ENCODE peak calls at places on chromosomes 4 and X, in eight cellular contexts. Q is MM.1S, S is AG10803, A is heart left ventricle, O is epithelial cell of esophagus, K is transverse colon, I is IMR-90, L is Calu3. F is an unnamed sample.

GRCh38 chr4:3530663-3531254 is 1.5 kb downstream of the LRPAP1 start:
- DNase-seq in Q (no peak), S (no peak), A (peak; percentile 57), O (no peak), K (no peak), I (no peak), L (no peak), F (peak; percentile 81)

GRCh38 chrX:104205548-104205947 is 39.3 kb downstream of the FAM199X start:
- DNase-seq in Q (no peak), S (no peak), A (no peak), O (no peak), K (no peak), I (no peak), L (no peak), F (no peak)

GRCh38 chrX:124343016-124343415 is 3.3 kb upstream of the SH2D1A start:
- DNase-seq in Q (no peak), S (no peak), A (no peak), O (no peak), K (no peak), I (no peak), L (no peak), F (no peak)

GRCh38 chrX:1502241-1502640 is 34.7 kb downstream of the P2RY8 start:
- DNase-seq in Q (no peak), S (no peak), A (no peak), O (no peak), K (peak; percentile 44), I (no peak), L (no peak), F (peak; percentile 93)

GRCh38 chrX:123728001-123728400 is 4.9 kb downstream of the THOC2 start:
- DNase-seq in Q (no peak), S (no peak), A (no peak), O (no peak), K (no peak), I (no peak), L (no peak), F (no peak)

GRCh38 chrX:363621-364375 is 22.9 kb downstream of the PPP2R3B start:
- DNase-seq in Q (no peak), S (no peak), A (peak; percentile 21), O (no peak), K (no peak), I (no peak), L (no peak), F (peak; percentile 56)

GRCh38 chr4:124276461-124276860 is 436.1 kb downstream of the ANKRD50 start:
- DNase-seq in Q (no peak), S (no peak), A (no peak), O (no peak), K (no peak), I (peak; percentile 24), L (no peak), F (no peak)

GRCh38 chr4:1201851-1202525 is 29.6 kb upstream of the SPON2 start:
- DNase-seq in Q (no peak), S (peak; percentile 88), A (peak; percentile 58), O (no peak), K (peak; percentile 83), I (peak; percentile 95), L (no peak), F (peak; percentile 92)

GRCh38 chrX:135985974-135986312 is 708 bp downstream of the SLC9A6 start:
- DNase-seq in Q (no peak), S (no peak), A (no peak), O (no peak), K (no peak), I (no peak), L (no peak), F (no peak)

GRCh38 chrX:137519459-137519858 is 46.5 kb upstream of the ZIC3 start:
- DNase-seq in Q (no peak), S (no peak), A (no peak), O (no peak), K (no peak), I (no peak), L (no peak), F (no peak)

GRCh38 chr4:76504613-76505465 is 69.8 kb downstream of the SHROOM3 start:
- DNase-seq in Q (peak; percentile 77), S (peak; percentile 60), A (no peak), O (peak; percentile 66), K (no peak), I (peak; percentile 63), L (peak; percentile 20), F (no peak)

GRCh38 chrX:56726609-56727008 is 2.4 kb upstream of the NBDY start:
- DNase-seq in Q (peak; percentile 49), S (peak; percentile 44), A (no peak), O (peak; percentile 59), K (no peak), I (peak; percentile 61), L (peak; percentile 11), F (no peak)

GRCh38 chrX:74614193-74614909 is at the start of gene RLIM:
- DNase-seq in Q (peak; percentile 93), S (peak; percentile 96), A (peak; percentile 94), O (peak; percentile 95), K (peak; percentile 94), I (peak; percentile 95), L (peak; percentile 94), F (peak; percentile 95)
- TF ChIP-seq CTCF in Q (no peak), S (no peak), A (no peak), O (no peak), K (no peak), I (no peak), L (no peak), F (no peak)

GRCh38 chrX:119693032-119693995 is at the start of gene SEPTIN6:
- DNase-seq in Q (peak; percentile 91), S (peak; percentile 64), A (peak; percentile 77), O (peak; percentile 55), K (peak; percentile 82), I (peak; percentile 52), L (peak; percentile 65), F (peak; percentile 95)
- TF ChIP-seq CTCF in Q (peak; percentile 27), S (no peak), A (no peak), O (peak; percentile 11), K (peak; percentile 37), I (no peak), L (peak; percentile 24), F (peak; percentile 29)

GRCh38 chr4:185565696-185566095 is 30.4 kb upstream of the PDLIM3 start:
- DNase-seq in Q (no peak), S (no peak), A (no peak), O (no peak), K (no peak), I (no peak), L (no peak), F (no peak)

GRCh38 chr4:185564355-185564754 is 29.0 kb upstream of the PDLIM3 start:
- DNase-seq in Q (no peak), S (no peak), A (no peak), O (no peak), K (no peak), I (no peak), L (no peak), F (no peak)

GRCh38 chr4:185566425-185566824 is 31.1 kb upstream of the PDLIM3 start:
- DNase-seq in Q (no peak), S (no peak), A (peak; percentile 50), O (no peak), K (no peak), I (no peak), L (no peak), F (no peak)

GRCh38 chr4:185567828-185568442 is 32.6 kb upstream of the PDLIM3 start:
- DNase-seq in Q (no peak), S (peak; percentile 58), A (peak; percentile 86), O (no peak), K (peak; percentile 44), I (peak; percentile 78), L (no peak), F (no peak)

GRCh38 chr4:185566972-185567749 is 31.9 kb upstream of the PDLIM3 start:
- DNase-seq in Q (no peak), S (peak; percentile 81), A (peak; percentile 62), O (peak; percentile 36), K (no peak), I (peak; percentile 90), L (no peak), F (no peak)
- TF ChIP-seq CTCF in Q (no peak), S (no peak), A (no peak), O (no peak), K (no peak), I (no peak), L (no peak), F (no peak)

GRCh38 chr4:44421330-44421729 is 27.3 kb downstream of the KCTD8 start:
- DNase-seq in Q (no peak), S (no peak), A (no peak), O (no peak), K (no peak), I (no peak), L (no peak), F (no peak)

GRCh38 chr4:44422912-44423311 is 25.7 kb downstream of the KCTD8 start:
- DNase-seq in Q (no peak), S (no peak), A (no peak), O (no peak), K (no peak), I (no peak), L (no peak), F (no peak)

DNA sequence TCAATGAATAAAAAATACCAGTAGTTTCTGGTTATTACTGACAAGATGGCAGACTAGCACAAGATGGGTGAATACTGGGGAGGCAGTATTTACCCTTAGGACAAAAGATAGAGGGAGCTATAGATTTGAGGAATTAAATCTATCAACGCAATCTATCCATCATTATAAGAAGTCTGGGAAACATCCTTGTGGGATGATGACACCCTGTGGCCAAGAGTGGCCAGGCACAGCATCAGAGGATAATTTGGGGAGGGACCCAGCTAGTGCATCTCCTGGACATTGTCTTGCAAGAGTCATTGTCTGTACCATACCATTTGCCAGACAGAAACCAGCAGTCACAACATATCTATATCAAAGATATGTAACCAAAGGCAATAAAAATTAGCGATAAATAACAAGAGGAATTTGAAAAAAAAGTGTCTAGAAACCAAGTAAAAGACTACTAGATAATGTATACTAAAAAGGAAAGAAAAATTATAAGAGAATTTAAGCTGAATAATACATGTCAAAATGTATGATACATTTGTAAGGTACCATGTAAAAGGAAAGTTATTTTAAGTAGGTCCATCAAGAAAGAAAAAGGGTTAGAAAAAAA is 22.9 kb downstream of the KCTD8 start:
- DNase-seq in Q (no peak), S (no peak), A (no peak), O (peak; percentile 57), K (no peak), I (peak; percentile 2), L (no peak), F (no peak)
- TF ChIP-seq CTCF in Q (peak; percentile 24), S (no peak), A (no peak), O (peak; percentile 84), K (no peak), I (peak; percentile 43), L (no peak), F (no peak)

DNA sequence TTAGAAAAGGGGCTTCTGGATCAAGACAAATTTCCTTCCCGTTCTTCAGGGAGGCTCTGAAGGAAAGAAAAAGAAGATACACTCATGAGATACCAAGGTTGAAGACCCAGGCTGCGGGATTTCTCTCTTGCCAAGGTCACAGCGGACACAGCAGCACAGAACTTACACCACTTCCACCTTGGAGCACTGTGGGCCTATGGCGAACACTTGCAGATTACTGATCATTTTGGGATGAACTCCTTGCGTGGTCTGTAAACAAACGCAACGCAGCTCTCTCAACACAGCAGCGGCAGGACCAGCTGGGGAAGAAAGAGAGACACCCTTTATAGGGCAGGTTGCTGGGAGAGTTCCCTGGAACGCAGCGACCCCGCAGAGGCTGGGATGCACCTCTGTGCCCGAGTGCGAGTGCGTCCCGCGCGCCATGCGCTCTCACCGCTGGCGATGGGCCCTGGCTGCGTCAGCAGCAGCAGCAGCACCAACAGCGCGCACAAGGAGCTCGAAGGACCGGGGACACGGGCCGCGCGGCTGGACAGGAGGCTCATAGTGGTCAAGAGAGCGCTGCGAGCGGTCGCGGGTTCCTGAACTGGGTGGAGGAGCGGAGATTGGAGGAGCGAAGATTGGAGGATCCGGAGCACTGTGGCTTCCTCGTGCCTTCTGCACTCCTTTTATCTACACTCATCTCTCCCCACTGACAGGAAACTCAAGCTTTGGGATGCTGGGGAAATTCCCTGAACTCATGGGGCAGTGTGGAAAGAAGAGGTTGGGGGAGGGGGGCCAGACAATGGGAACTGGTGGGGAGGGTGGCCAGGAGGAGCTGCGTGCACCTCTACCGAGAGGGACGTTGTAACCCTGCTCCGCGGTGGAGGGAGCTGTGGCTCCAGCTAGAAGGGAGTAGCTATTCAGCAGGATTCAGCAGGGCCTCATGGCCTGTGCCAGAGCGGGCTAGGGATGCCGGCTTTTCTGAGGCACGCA is at the start of gene CXCL5:
- DNase-seq in Q (no peak), S (peak; percentile 37), A (peak; percentile 30), O (peak; percentile 68), K (peak; percentile 16), I (peak; percentile 39), L (peak; percentile 91), F (peak; percentile 76)
- TF ChIP-seq CTCF in Q (no peak), S (no peak), A (no peak), O (peak; percentile 37), K (no peak), I (no peak), L (no peak), F (no peak)

F was measured in spleen.